ENCODE peak calls at places on chromosomes 1 and 21, in five cellular contexts. L is effector memory CD8-positive, alpha-beta T cell; F is choroid plexus epithelial cell; X is Ammon's horn; V is stimulated activated CD8-positive, alpha-beta memory T cell treated with anti-CD3 and anti-CD28 coated beads, Interleukin-4, amount 100 ng/mL, for 1 hour. P is an unnamed sample.
A peak's percentile ranks its signal among the peaks of the same experiment; 100 is the strongest.

GRCh38 chr1:18794561-18794960 is 64.9 kb downstream of the TAS1R2 start:
- DNase-seq in V (no peak), L (no peak), F (no peak), X (no peak), P (peak; percentile 35)

GRCh38 chr1:75765697-75766355 is 20.2 kb upstream of the RABGGTB start:
- DNase-seq in F (peak; percentile 88), X (no peak), L (no peak), V (no peak), P (no peak)

GRCh38 chr1:204014336-204014735 is 58.6 kb upstream of the SOX13 start:
- DNase-seq in X (no peak), L (no peak), V (no peak), F (no peak), P (no peak)

GRCh38 chr1:39676951-39677350 is 5.0 kb upstream of the NT5C1A start:
- DNase-seq in L (no peak), F (no peak), X (no peak), V (no peak), P (no peak)

GRCh38 chr1:172135076-172135672 is 285.3 kb upstream of the C1orf105 start:
- DNase-seq in L (no peak), V (no peak), F (peak; percentile 30), X (no peak), P (peak; percentile 5)

GRCh38 chr1:108560430-108561144 is 687 bp downstream of the EEIG2 start:
- DNase-seq in F (peak; percentile 63), V (no peak), X (peak; percentile 51), L (peak; percentile 33), P (peak; percentile 35)

GRCh38 chr21:41953249-41953830 is 478 bp downstream of the C2CD2 start:
- DNase-seq in F (no peak), V (no peak), X (no peak), L (no peak), P (no peak)

GRCh38 chr1:226444901-226445300 is 37.0 kb upstream of the PARP1 start:
- DNase-seq in X (no peak), F (no peak), L (peak; percentile 61), V (peak; percentile 25), P (no peak)

GRCh38 chr21:37712204-37712934 is 203.9 kb downstream of the KCNJ6 start:
- DNase-seq in L (no peak), V (no peak), F (peak; percentile 85), X (peak; percentile 74), P (peak; percentile 57)

GRCh38 chr1:18045206-18045605 is 62.4 kb upstream of the IGSF21 start:
- DNase-seq in X (no peak), L (no peak), V (no peak), F (no peak), P (no peak)

GRCh38 chr1:12383786-12384185 is 154.0 kb downstream of the VPS13D start:
- DNase-seq in X (no peak), L (no peak), F (peak; percentile 42), V (no peak), P (no peak)

GRCh38 chr1:55735110-55735509 is 519.9 kb upstream of the USP24 start:
- DNase-seq in F (no peak), L (no peak), V (no peak), X (no peak), P (no peak)

GRCh38 chr1:12272770-12273169 is 42.9 kb downstream of the VPS13D start:
- DNase-seq in X (no peak), F (no peak), L (no peak), V (no peak), P (no peak)

GRCh38 chr1:197284972-197285371 is 16.9 kb downstream of the CRB1 start:
- DNase-seq in L (no peak), V (no peak), F (no peak), X (no peak), P (no peak)

GRCh38 chr21:42674351-42674940 is 21.0 kb downstream of the PDE9A start:
- DNase-seq in L (no peak), V (no peak), F (no peak), X (no peak), P (peak; percentile 47)

GRCh38 chr1:192133350-192133950 is 24.8 kb upstream of the RGS18 start:
- DNase-seq in V (no peak), X (no peak), L (no peak), F (peak; percentile 51), P (no peak)

GRCh38 chr1:226001852-226002666 is 2.9 kb upstream of the SDE2 start:
- DNase-seq in L (peak; percentile 44), V (peak; percentile 21), F (peak; percentile 18), X (peak; percentile 69), P (no peak)

GRCh38 chr1:34794001-34794789 is 1.4 kb downstream of the GJA4 start:
- DNase-seq in V (no peak), F (no peak), L (no peak), X (no peak), P (no peak)

GRCh38 chr1:21397813-21398188 is 42.1 kb upstream of the NBPF3 start:
- DNase-seq in V (no peak), L (no peak), F (no peak), X (peak; percentile 36), P (peak; percentile 23)

GRCh38 chr1:7684861-7685635 is 86.0 kb upstream of the VAMP3 start:
- DNase-seq in V (no peak), F (no peak), X (no peak), L (no peak), P (no peak)

GRCh38 chr1:42932442-42932941 is 26.2 kb downstream of the SLC2A1 start:
- DNase-seq in X (no peak), F (no peak), V (no peak), L (no peak), P (no peak)

GRCh38 chr1:34631126-34631525 is 123.7 kb upstream of the GJB5 start:
- DNase-seq in L (no peak), V (no peak), X (no peak), F (no peak), P (no peak)